ENCODE peak calls at places on chromosomes 6 and 20, in five cellular contexts. M is endodermal cell, A is IMR-90, W is astrocyte, J is GM23248. C is an unnamed sample.

GRCh38 chr6:150967910-150968309 is 102.4 kb downstream of the MTHFD1L start:
- DNase-seq in J (no peak), M (no peak), W (no peak), A (peak), C (no peak)

GRCh38 chr20:45347936-45348809 is at the start of gene SDC4:
- DNase-seq in J (peak), M (peak), A (peak), W (peak), C (peak)

GRCh38 chr6:24683297-24684296 is 16.7 kb downstream of the ACOT13 start:
- DNase-seq in W (no peak), M (peak), J (no peak), A (no peak), C (no peak)

GRCh38 chr20:57897156-57897874 is 187.5 kb upstream of the PMEPA1 start:
- DNase-seq in M (no peak), A (no peak), W (no peak), J (no peak), C (no peak)

GRCh38 chr6:127328043-127328442 is 15.4 kb downstream of the ECHDC1 start:
- DNase-seq in A (peak), J (peak), M (no peak), W (peak), C (no peak)

GRCh38 chr6:45052325-45052724 is 275.8 kb upstream of the RUNX2 start:
- DNase-seq in A (no peak), J (no peak), M (no peak), W (peak), C (no peak)

GRCh38 chr6:99521557-99522286 is 6.5 kb upstream of the USP45 start:
- DNase-seq in W (peak), J (peak), A (peak), M (peak), C (peak)

GRCh38 chr6:45592991-45593390 is 215.3 kb upstream of the SUPT3H start:
- DNase-seq in A (peak), M (no peak), J (no peak), W (peak), C (no peak)

GRCh38 chr6:122696079-122696478 is 83.4 kb upstream of the FABP7 start:
- DNase-seq in M (no peak), W (peak), J (peak), A (peak), C (peak)

GRCh38 chr20:20702330-20703245 is 9.9 kb downstream of the RALGAPA2 start:
- DNase-seq in J (no peak), A (no peak), W (no peak), M (no peak), C (no peak)

GRCh38 chr6:52189974-52190373 is 3.8 kb downstream of the IL17A start:
- DNase-seq in W (no peak), J (no peak), M (no peak), A (no peak), C (no peak)

GRCh38 chr6:43276180-43277082 is 21.6 kb upstream of the SLC22A7 start:
- DNase-seq in J (peak), W (peak), A (no peak), M (peak), C (no peak)

GRCh38 chr20:47730744-47731143 is 54.5 kb downstream of the SULF2 start:
- DNase-seq in W (no peak), A (no peak), M (no peak), J (no peak), C (no peak)

GRCh38 chr20:47725248-47725973 is 59.9 kb downstream of the SULF2 start:
- DNase-seq in J (peak), A (peak), M (peak), W (peak), C (peak)

GRCh38 chr20:47727170-47727880 is 58.0 kb downstream of the SULF2 start:
- DNase-seq in A (no peak), M (no peak), J (no peak), W (no peak), C (no peak)

GRCh38 chr20:47726632-47727031 is 58.6 kb downstream of the SULF2 start:
- DNase-seq in J (no peak), A (no peak), W (no peak), M (no peak), C (no peak)

GRCh38 chr20:47727909-47728361 is 57.3 kb downstream of the SULF2 start:
- DNase-seq in M (no peak), J (no peak), A (no peak), W (no peak), C (no peak)
- H3K4me3 ChIP-seq in M (no peak), J (no peak), A (no peak), W (no peak), C (no peak)

GRCh38 chr20:33443512-33444239 is at the start of gene SNTA1:
- DNase-seq in A (peak), M (peak), W (peak), J (peak), C (peak)
- H3K9ac ChIP-seq in A (peak), M (peak), W (peak), J (peak), C (peak)

DNA sequence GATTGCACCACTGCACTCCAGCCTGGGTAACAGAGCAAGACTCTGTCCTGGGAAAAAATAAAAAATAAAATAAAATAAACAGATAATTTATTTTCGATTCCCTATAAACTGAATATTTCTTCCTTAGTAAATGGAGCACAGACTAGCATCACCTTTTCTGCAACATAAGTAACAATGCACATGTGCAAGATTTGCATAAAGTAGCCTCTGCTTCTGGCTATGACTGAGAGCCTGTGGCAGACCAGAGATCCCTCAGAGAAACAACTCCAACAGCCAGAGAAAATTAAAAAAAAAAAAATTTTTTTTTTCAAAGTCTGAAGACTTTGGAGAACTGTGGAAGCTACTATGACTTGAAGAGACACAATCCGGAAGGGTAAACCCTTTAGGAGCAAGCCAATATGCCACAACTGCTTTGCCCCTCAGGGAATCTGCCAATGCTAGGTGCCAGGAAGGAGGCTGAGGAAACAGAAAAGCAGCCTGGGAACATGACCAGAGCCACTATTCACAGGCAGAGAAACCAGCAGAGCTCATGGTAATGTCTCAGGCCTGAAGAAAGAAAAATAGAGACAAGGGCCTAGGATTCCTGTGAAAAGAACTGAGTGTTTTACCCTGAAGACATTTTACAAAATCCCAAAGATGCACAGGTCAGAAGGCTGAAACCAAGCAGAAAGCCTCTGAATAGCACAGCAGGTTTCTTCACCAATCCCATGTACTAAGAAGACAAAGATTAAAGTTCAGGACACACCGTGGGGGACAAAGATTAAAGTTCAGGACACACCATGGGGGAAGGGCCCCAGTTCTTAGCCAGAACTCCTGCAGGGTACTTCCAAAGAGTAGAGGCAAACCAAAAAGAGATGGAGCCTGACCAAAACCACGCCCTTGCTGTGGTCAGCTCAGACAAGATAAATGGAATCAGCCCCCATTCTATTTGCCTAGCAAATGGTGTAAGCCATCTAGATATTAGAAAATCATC is 25.8 kb downstream of the B4GALT5 start:
- DNase-seq in W (no peak), J (no peak), A (no peak), M (peak), C (no peak)
- H3K4me3 ChIP-seq in W (no peak), J (no peak), A (no peak), M (peak), C (no peak)

DNA sequence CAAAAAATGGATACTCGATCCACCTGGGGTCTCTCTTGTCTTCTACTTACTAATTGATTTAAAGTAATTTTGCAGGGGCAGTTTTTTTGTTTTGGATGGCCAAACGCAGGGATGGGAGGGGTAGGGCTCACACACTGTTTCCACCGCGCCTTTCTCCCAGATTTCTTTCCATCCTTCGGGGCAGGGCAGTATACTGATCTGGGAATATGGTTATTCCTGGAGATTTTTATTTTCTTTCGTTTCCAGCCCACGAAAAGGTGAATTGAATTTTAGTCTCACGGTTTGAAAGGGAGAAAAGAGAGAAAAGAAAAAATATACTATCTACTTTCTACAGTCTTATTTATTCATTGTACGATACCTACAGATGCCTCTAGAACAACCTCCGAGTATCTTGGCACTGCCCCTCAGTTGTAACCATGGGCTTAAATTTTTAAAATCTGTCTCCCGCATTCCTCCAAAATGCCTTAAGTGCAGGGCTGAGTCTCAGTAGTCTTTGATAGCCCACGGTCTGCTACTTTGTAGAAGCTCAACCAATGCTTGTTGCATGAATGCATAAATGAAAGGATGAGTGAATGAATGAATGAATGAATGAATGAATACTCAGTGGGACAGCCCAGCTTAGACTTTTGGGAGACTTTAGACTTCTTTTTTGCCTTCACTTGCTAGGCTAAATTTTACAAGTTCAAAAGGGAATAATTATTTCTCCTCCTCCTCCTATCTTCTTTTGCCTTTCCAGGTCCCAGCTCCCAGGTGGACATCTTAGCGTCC is 18.1 kb upstream of the TRIM27 start:
- DNase-seq in W (no peak), A (no peak), M (no peak), J (peak), C (peak)
- H3K9ac ChIP-seq in W (peak), A (no peak), M (no peak), J (peak), C (peak)

C was measured in adipocyte.